ENCODE peak calls at places on chromosomes 12 and 14, in five cellular contexts. G is fibroblast of lung, B is esophagus squamous epithelium, P is mucosa of descending colon, S is neural crest cell. J is an unnamed sample.

GRCh38 chr14:69170848-69171247 is 17.9 kb upstream of the DCAF5 start:
- DNase-seq in G (peak), B (no peak), P (no peak), S (no peak), J (no peak)

GRCh38 chr12:124463341-124463861 is 104.0 kb downstream of the NCOR2 start:
- DNase-seq in G (no peak), B (no peak), P (no peak), S (no peak), J (no peak)

GRCh38 chr12:15629108-15629507 is 160.1 kb downstream of the EPS8 start:
- DNase-seq in G (peak), B (no peak), P (peak), S (peak), J (peak)

GRCh38 chr14:103555559-103556337 is 6.7 kb downstream of the BAG5 start:
- DNase-seq in G (no peak), B (no peak), P (no peak), S (no peak), J (no peak)

GRCh38 chr14:60188115-60188514 is 22.9 kb upstream of the DHRS7 start:
- DNase-seq in G (no peak), B (no peak), P (no peak), S (no peak), J (no peak)

GRCh38 chr14:95256011-95256775 is 63.5 kb downstream of the CLMN start:
- DNase-seq in G (no peak), B (no peak), P (no peak), S (no peak), J (peak)

GRCh38 chr12:130161261-130162231 is 718 bp upstream of the FZD10 start:
- DNase-seq in G (peak), B (no peak), P (peak), S (peak), J (no peak)

GRCh38 chr12:59085680-59086079 is 165.4 kb upstream of the LRIG3 start:
- DNase-seq in G (peak), B (no peak), P (no peak), S (no peak), J (no peak)

GRCh38 chr12:84888861-84889260 is 23.7 kb downstream of the SLC6A15 start:
- DNase-seq in G (no peak), B (no peak), P (no peak), S (no peak), J (no peak)

GRCh38 chr14:104035300-104035699 is 50.2 kb upstream of the ASPG start:
- DNase-seq in G (peak), B (no peak), P (no peak), S (no peak), J (no peak)

GRCh38 chr14:28767851-28768548 is 1.4 kb downstream of the FOXG1 start:
- DNase-seq in G (no peak), B (no peak), P (no peak), S (no peak), J (no peak)

GRCh38 chr14:77151245-77151644 is 9.7 kb upstream of the ZDHHC22 start:
- DNase-seq in G (no peak), B (no peak), P (no peak), S (peak), J (no peak)

GRCh38 chr14:35374273-35374681 is 30.3 kb downstream of the NFKBIA start:
- DNase-seq in G (peak), B (no peak), P (no peak), S (no peak), J (peak)

GRCh38 chr12:69648476-69648875 is 37.8 kb upstream of the LRRC10 start:
- DNase-seq in G (peak), B (no peak), P (no peak), S (no peak), J (peak)

GRCh38 chr12:124923906-124924734 is 9.7 kb upstream of the UBC start:
- DNase-seq in G (peak), B (no peak), P (no peak), S (no peak), J (peak)

GRCh38 chr14:44564908-44565307 is 57.8 kb upstream of the FSCB start:
- DNase-seq in G (peak), B (no peak), P (no peak), S (no peak), J (peak)

GRCh38 chr14:35858521-35859209 is 32.5 kb downstream of the BRMS1L start:
- DNase-seq in G (peak), B (no peak), P (no peak), S (no peak), J (peak)

GRCh38 chr12:90262261-90262660 is 553.6 kb upstream of the ATP2B1 start:
- DNase-seq in G (peak), B (no peak), P (no peak), S (no peak), J (peak)

GRCh38 chr14:79659995-79660975 is 551.0 kb downstream of the DIO2 start:
- DNase-seq in G (no peak), B (no peak), P (no peak), S (no peak), J (no peak)

GRCh38 chr14:92877757-92878431 is 45.1 kb upstream of the CHGA start:
- DNase-seq in G (no peak), B (no peak), P (peak), S (no peak), J (no peak)

GRCh38 chr12:6430124-6430989 is 14.4 kb upstream of the CD27 start:
- DNase-seq in G (peak), B (no peak), P (peak), S (no peak), J (peak)

GRCh38 chr14:104434214-104435076 is 145.1 kb upstream of the C14orf180 start:
- DNase-seq in G (no peak), B (no peak), P (no peak), S (no peak), J (no peak)

GRCh38 chr12:20599757-20600156 is 95.4 kb upstream of the SLCO1C1 start:
- DNase-seq in G (no peak), B (no peak), P (no peak), S (no peak), J (no peak)

GRCh38 chr12:104164635-104165034 is 26.6 kb upstream of the NFYB start:
- DNase-seq in G (no peak), B (no peak), P (no peak), S (no peak), J (no peak)

GRCh38 chr12:51672334-51672733 is 81.3 kb downstream of the SCN8A start:
- DNase-seq in G (peak), B (no peak), P (no peak), S (no peak), J (no peak)

GRCh38 chr14:78254911-78255431 is 84.8 kb downstream of the NRXN3 start:
- DNase-seq in G (peak), B (no peak), P (no peak), S (no peak), J (peak)

GRCh38 chr14:45698462-45699134 is 445.6 kb upstream of the MIS18BP1 start:
- DNase-seq in G (no peak), B (no peak), P (peak), S (no peak), J (peak)

GRCh38 chr14:82113710-82114109 is 580.1 kb upstream of the SEL1L start:
- DNase-seq in G (no peak), B (no peak), P (no peak), S (no peak), J (no peak)

GRCh38 chr12:9049520-9050133 is 60.3 kb downstream of the KLRG1 start:
- DNase-seq in G (peak), B (no peak), P (peak), S (no peak), J (peak)
- TF ChIP-seq CTCF in G (peak), B (no peak), P (no peak), S (peak), J (peak)

GRCh38 chr12:106179086-106179485 is 40.3 kb upstream of the NUAK1 start:
- DNase-seq in G (no peak), B (no peak), P (no peak), S (no peak), J (no peak)
- TF ChIP-seq CTCF in G (no peak), B (no peak), P (no peak), S (no peak), J (no peak)

DNA sequence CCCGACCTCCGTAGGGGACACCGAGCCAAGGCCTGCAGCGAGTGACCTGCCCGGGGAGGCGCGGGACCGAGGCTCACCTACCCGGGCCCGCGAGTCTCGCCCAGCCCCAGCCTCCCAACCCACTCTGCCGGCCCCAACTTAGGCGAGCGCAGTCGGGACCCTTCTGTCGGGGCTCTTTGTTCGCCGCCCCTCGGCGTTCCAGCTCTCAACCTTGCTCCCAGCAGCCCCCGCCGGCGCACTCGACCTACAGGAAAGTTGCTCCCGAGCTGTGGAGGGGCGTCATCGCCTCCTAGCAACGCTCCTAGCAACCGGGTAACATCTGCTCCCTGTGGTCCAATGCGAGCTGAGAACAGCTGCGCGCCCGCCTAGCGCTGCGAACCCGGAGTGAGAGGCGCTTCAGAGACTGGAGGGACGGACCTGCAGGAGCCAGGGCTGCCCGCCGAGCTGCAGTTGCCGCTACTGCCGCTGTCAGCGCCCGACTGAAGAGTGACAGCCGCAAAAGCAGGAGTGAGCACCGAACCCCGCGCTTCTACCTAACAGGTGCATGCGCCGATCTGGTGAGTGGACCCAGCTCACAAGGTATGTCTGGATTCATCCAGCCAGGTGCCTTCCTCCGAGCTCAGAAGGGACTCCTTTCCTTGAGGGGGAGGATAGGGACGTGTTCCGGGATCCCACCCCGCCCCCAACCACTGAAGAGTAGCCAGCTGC is 354.9 kb downstream of the SNAPC1 start:
- DNase-seq in G (peak), B (no peak), P (peak), S (peak), J (peak)
- TF ChIP-seq CTCF in G (peak), B (no peak), P (no peak), S (peak), J (peak)

GRCh38 chr12:122064034-122064777 is 14.3 kb upstream of the MLXIP start:
- DNase-seq in G (peak), B (no peak), P (peak), S (peak), J (peak)
- TF ChIP-seq CTCF in G (peak), B (no peak), P (no peak), S (peak), J (peak)

GRCh38 chr14:87745507-87746118 is 247.4 kb downstream of the GALC start:
- DNase-seq in G (peak), B (no peak), P (peak), S (peak), J (peak)
- TF ChIP-seq CTCF in G (peak), B (no peak), P (peak), S (peak), J (peak)